ENCODE peak calls at places on chromosomes 6 and 20, in ten cellular contexts. H, F, Z, V, S, D, C, Q, O and L are unnamed samples.

GRCh38 chr6:87730310-87730709 is 28.3 kb upstream of the AKIRIN2 start:
- DNase-seq in O (peak; percentile 63), Z (no peak), C (no peak), S (no peak), F (peak; percentile 40), H (peak; percentile 80), D (peak; percentile 76), V (no peak), Q (no peak), L (no peak)

GRCh38 chr6:134347916-134348805 is 30.2 kb upstream of the SGK1 start:
- DNase-seq in D (no peak), O (peak; percentile 96), C (no peak), F (no peak), Z (no peak), H (no peak), Q (no peak), S (no peak), V (peak; percentile 65), L (no peak)

GRCh38 chr6:30322527-30323501 is 3.9 kb upstream of the TRIM39 start:
- DNase-seq in C (no peak), Z (no peak), F (no peak), V (no peak), O (peak; percentile 80), D (no peak), Q (no peak), S (no peak), H (no peak), L (no peak)

GRCh38 chr20:53826597-53827291 is 233.1 kb upstream of the ZNF217 start:
- DNase-seq in Q (no peak), S (no peak), V (no peak), O (peak; percentile 18), F (no peak), D (no peak), C (no peak), Z (no peak), H (no peak), L (no peak)

GRCh38 chr6:127384007-127384406 is 40.6 kb upstream of the ECHDC1 start:
- DNase-seq in O (peak; percentile 41), V (no peak), Z (no peak), F (no peak), D (no peak), Q (no peak), H (no peak), S (no peak), C (no peak), L (no peak)

GRCh38 chr6:79544299-79544927 is 7.2 kb upstream of the LCA5 start:
- DNase-seq in V (no peak), Z (no peak), O (peak; percentile 46), F (no peak), D (no peak), C (no peak), Q (no peak), H (no peak), S (no peak), L (no peak)

GRCh38 chr6:34546551-34547321 is 9.4 kb downstream of the SPDEF start:
- DNase-seq in Z (peak; percentile 81), D (peak; percentile 78), H (peak; percentile 82), V (no peak), S (no peak), O (no peak), F (peak; percentile 71), C (no peak), Q (no peak), L (no peak)

GRCh38 chr6:144181639-144182038 is 31.3 kb downstream of the STX11 start:
- DNase-seq in V (no peak), H (no peak), Q (no peak), Z (no peak), C (no peak), S (no peak), D (no peak), F (no peak), O (no peak), L (no peak)

GRCh38 chr6:127385668-127386385 is 42.4 kb upstream of the ECHDC1 start:
- DNase-seq in H (no peak), Q (no peak), S (no peak), Z (no peak), V (no peak), O (peak; percentile 27), F (no peak), D (no peak), C (no peak), L (no peak)

GRCh38 chr6:88982720-88983119 is 19.3 kb upstream of the RNGTT start:
- DNase-seq in F (no peak), Z (no peak), H (no peak), D (no peak), Q (peak; percentile 57), S (no peak), V (peak; percentile 43), C (no peak), O (peak; percentile 79), L (no peak)

GRCh38 chr6:169417101-169417500 is 163.5 kb upstream of the THBS2 start:
- DNase-seq in Q (no peak), Z (no peak), S (no peak), F (no peak), C (no peak), D (no peak), H (no peak), O (no peak), V (no peak), L (no peak)
- H3K9me3 ChIP-seq in Q (peaks cover 5% of the 10 kb centered on the region), Z (peaks cover 15% of the 10 kb centered on the region), S (peaks cover 31% of the 10 kb centered on the region), F (peaks cover 16% of the 10 kb centered on the region), C (no peaks in the 10 kb centered on the region), D (peaks cover 8% of the 10 kb centered on the region), H (no peaks in the 10 kb centered on the region), O (peaks cover 6% of the 10 kb centered on the region), V (peaks cover 3% of the 10 kb centered on the region), L (no peaks in the 10 kb centered on the region)

GRCh38 chr6:344816-345340 is 46.7 kb upstream of the IRF4 start:
- DNase-seq in S (peak; percentile 78), V (no peak), O (peak; percentile 53), F (no peak), Z (no peak), D (no peak), H (no peak), C (no peak), Q (no peak), L (no peak)
- H3K9me3 ChIP-seq in S (no peaks in the 10 kb centered on the region), V (peaks cover 73% of the 10 kb centered on the region), O (peaks cover 3% of the 10 kb centered on the region), F (no peaks in the 10 kb centered on the region), Z (peaks cover 15% of the 10 kb centered on the region), D (no peaks in the 10 kb centered on the region), H (no peaks in the 10 kb centered on the region), C (no peaks in the 10 kb centered on the region), Q (peaks cover 11% of the 10 kb centered on the region), L (no peaks in the 10 kb centered on the region)

DNA sequence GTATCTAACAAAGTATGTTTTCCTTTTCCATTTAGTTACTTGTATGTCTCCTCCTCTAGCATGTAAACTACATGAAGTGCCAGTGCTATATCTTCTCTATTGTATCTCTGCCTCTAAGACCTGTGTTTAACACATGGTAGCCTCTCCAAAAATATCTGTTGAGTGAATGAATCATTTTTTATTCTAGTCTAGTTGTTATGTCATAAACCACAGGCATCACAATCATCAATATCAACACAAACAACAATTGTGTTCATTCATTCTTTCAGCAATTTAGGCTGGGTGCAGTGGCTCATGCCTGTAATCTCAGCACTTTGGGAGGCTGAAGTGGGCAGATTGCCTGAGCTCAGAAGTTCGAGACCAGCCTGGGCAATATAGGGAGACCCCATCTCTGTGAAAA is 111.6 kb upstream of the EYA4 start:
- DNase-seq in O (no peak), S (no peak), Q (no peak), Z (no peak), V (no peak), C (no peak), F (no peak), H (no peak), D (no peak), L (no peak)
- H3K9me3 ChIP-seq in O (no peaks in the 10 kb centered on the region), S (no peaks in the 10 kb centered on the region), Q (no peaks in the 10 kb centered on the region), Z (no peaks in the 10 kb centered on the region), V (no peaks in the 10 kb centered on the region), C (no peaks in the 10 kb centered on the region), F (no peaks in the 10 kb centered on the region), H (no peaks in the 10 kb centered on the region), D (no peaks in the 10 kb centered on the region), L (no peaks in the 10 kb centered on the region)

GRCh38 chr6:137185290-137185689 is 11.8 kb upstream of the IL22RA2 start:
- DNase-seq in F (no peak), C (no peak), D (no peak), Q (no peak), Z (no peak), V (no peak), S (no peak), O (no peak), H (no peak), L (no peak)
- H3K9me3 ChIP-seq in F (peaks cover 29% of the 10 kb centered on the region), C (peaks cover 7% of the 10 kb centered on the region), D (peaks cover 9% of the 10 kb centered on the region), Q (peaks cover 7% of the 10 kb centered on the region), Z (peaks cover 55% of the 10 kb centered on the region), V (peaks cover 10% of the 10 kb centered on the region), S (peaks cover 95% of the 10 kb centered on the region), O (peaks cover 21% of the 10 kb centered on the region), H (no peaks in the 10 kb centered on the region), L (peaks cover 2% of the 10 kb centered on the region)

GRCh38 chr6:103011605-103012004 is 1618.1 kb downstream of the GRIK2 start:
- DNase-seq in S (no peak), O (no peak), C (no peak), Z (no peak), D (no peak), F (no peak), Q (no peak), H (no peak), V (no peak), L (no peak)
- H3K9me3 ChIP-seq in S (peaks cover 12% of the 10 kb centered on the region), O (no peaks in the 10 kb centered on the region), C (no peaks in the 10 kb centered on the region), Z (no peaks in the 10 kb centered on the region), D (no peaks in the 10 kb centered on the region), F (no peaks in the 10 kb centered on the region), Q (no peaks in the 10 kb centered on the region), H (no peaks in the 10 kb centered on the region), V (no peaks in the 10 kb centered on the region), L (no peaks in the 10 kb centered on the region)

DNA sequence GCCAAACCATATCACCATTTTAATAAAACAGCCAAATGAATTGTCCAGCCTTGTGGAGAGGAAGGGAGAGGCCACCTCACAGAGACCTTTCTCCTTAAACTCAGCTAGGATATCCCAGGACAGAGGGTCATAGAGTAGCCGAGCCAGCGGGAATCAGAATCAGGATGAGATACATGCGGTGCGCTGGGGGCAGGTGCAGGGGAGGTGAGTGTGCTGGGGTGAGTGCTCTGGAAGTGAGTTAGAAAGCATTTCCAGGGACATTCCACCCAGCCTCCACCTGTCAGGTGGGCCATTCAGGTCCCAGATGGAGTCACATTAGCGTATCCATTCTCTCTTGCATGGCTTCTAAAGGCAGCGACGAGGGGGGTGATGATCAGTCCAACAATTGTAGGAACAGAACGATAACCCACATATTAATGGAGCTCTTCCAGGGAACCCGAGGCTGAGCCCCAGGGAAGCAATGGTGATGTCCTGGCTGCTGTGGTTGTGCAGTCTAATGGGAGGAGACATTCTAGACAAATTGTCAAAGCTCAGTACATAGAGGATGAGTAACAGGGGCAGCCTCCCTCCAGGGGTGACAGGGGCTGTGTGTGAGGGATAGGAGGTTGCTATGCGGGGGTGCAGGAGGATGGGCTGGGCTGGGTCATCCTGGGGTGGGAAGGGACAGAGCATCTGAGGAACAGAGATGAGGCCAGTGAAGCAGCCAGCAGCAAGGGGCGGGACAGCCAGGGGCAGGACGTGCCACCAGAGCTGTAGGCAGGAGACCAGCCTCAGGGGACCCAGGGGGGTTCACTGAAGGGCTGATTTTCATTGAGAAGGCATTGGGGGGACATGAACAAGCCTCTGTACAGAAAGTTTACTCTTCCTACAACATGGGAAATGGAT is 88.7 kb upstream of the FRMD1 start:
- DNase-seq in Z (no peak), C (no peak), V (no peak), F (no peak), H (no peak), Q (no peak), D (no peak), S (no peak), O (no peak), L (no peak)
- H3K9me3 ChIP-seq in Z (no peaks in the 10 kb centered on the region), C (no peaks in the 10 kb centered on the region), V (peaks cover 14% of the 10 kb centered on the region), F (no peaks in the 10 kb centered on the region), H (no peaks in the 10 kb centered on the region), Q (no peaks in the 10 kb centered on the region), D (no peaks in the 10 kb centered on the region), S (peaks cover 2% of the 10 kb centered on the region), O (peaks cover 10% of the 10 kb centered on the region), L (peaks cover 2% of the 10 kb centered on the region)